ENCODE peak calls at places on chromosomes 7 and 10, in ten cellular contexts. One of them, this sample, is unnamed.

GRCh38 chr10:70931168-70931805 is 42.9 kb upstream of the PCBD1 start:
- DNase-seq in CD4-positive, alpha-beta T cell: no peak
- DNase-seq in fibroblast of pulmonary artery: peak
- DNase-seq in upper lobe of right lung: no peak
- DNase-seq in GM13977: no peak
- DNase-seq in prostate gland: peak
- DNase-seq in IMR-90: peak
- DNase-seq in upper lobe of left lung: no peak
- DNase-seq in WTC11: no peak
- DNase-seq in lower leg skin: no peak
- DNase-seq in this sample: no peak

GRCh38 chr7:22344655-22345054 is 12.3 kb downstream of the RAPGEF5 start:
- DNase-seq in lower leg skin: no peak
- DNase-seq in WTC11: no peak
- DNase-seq in upper lobe of right lung: no peak
- DNase-seq in CD4-positive, alpha-beta T cell: no peak
- DNase-seq in GM13977: no peak
- DNase-seq in IMR-90: no peak
- DNase-seq in fibroblast of pulmonary artery: no peak
- DNase-seq in upper lobe of left lung: no peak
- DNase-seq in prostate gland: no peak
- DNase-seq in this sample: no peak

GRCh38 chr10:129833988-129834387 is 130.1 kb downstream of the EBF3 start:
- DNase-seq in WTC11: no peak
- DNase-seq in CD4-positive, alpha-beta T cell: no peak
- DNase-seq in IMR-90: no peak
- DNase-seq in lower leg skin: no peak
- DNase-seq in fibroblast of pulmonary artery: no peak
- DNase-seq in prostate gland: no peak
- DNase-seq in GM13977: no peak
- DNase-seq in upper lobe of left lung: no peak
- DNase-seq in upper lobe of right lung: no peak
- DNase-seq in this sample: no peak

GRCh38 chr7:95434501-95435421 is at the start of gene PON2:
- DNase-seq in IMR-90: peak
- DNase-seq in CD4-positive, alpha-beta T cell: peak
- DNase-seq in GM13977: peak
- DNase-seq in WTC11: peak
- DNase-seq in fibroblast of pulmonary artery: peak
- DNase-seq in upper lobe of right lung: peak
- DNase-seq in prostate gland: peak
- DNase-seq in upper lobe of left lung: peak
- DNase-seq in lower leg skin: peak
- DNase-seq in this sample: peak

GRCh38 chr7:6652446-6653011 is 15.4 kb downstream of the ZNF316 start:
- DNase-seq in WTC11: peak
- DNase-seq in upper lobe of right lung: peak
- DNase-seq in CD4-positive, alpha-beta T cell: no peak
- DNase-seq in IMR-90: no peak
- DNase-seq in lower leg skin: no peak
- DNase-seq in upper lobe of left lung: peak
- DNase-seq in fibroblast of pulmonary artery: no peak
- DNase-seq in GM13977: no peak
- DNase-seq in prostate gland: no peak
- DNase-seq in this sample: no peak

GRCh38 chr7:127892488-127893314 is 138.5 kb downstream of the LRRC4 start:
- DNase-seq in IMR-90: peak
- DNase-seq in upper lobe of left lung: no peak
- DNase-seq in CD4-positive, alpha-beta T cell: no peak
- DNase-seq in lower leg skin: no peak
- DNase-seq in prostate gland: no peak
- DNase-seq in upper lobe of right lung: no peak
- DNase-seq in GM13977: no peak
- DNase-seq in fibroblast of pulmonary artery: peak
- DNase-seq in WTC11: no peak
- DNase-seq in this sample: no peak

GRCh38 chr10:79259834-79260233 is 87.4 kb upstream of the PPIF start:
- DNase-seq in lower leg skin: no peak
- DNase-seq in upper lobe of left lung: no peak
- DNase-seq in WTC11: no peak
- DNase-seq in fibroblast of pulmonary artery: no peak
- DNase-seq in CD4-positive, alpha-beta T cell: no peak
- DNase-seq in IMR-90: no peak
- DNase-seq in upper lobe of right lung: no peak
- DNase-seq in GM13977: no peak
- DNase-seq in prostate gland: no peak
- DNase-seq in this sample: no peak

GRCh38 chr10:87817291-87817872 is 644 bp downstream of the ATAD1 start:
- DNase-seq in lower leg skin: no peak
- DNase-seq in fibroblast of pulmonary artery: peak
- DNase-seq in IMR-90: peak
- DNase-seq in CD4-positive, alpha-beta T cell: no peak
- DNase-seq in upper lobe of right lung: no peak
- DNase-seq in WTC11: no peak
- DNase-seq in upper lobe of left lung: no peak
- DNase-seq in prostate gland: no peak
- DNase-seq in GM13977: no peak
- DNase-seq in this sample: no peak

DNA sequence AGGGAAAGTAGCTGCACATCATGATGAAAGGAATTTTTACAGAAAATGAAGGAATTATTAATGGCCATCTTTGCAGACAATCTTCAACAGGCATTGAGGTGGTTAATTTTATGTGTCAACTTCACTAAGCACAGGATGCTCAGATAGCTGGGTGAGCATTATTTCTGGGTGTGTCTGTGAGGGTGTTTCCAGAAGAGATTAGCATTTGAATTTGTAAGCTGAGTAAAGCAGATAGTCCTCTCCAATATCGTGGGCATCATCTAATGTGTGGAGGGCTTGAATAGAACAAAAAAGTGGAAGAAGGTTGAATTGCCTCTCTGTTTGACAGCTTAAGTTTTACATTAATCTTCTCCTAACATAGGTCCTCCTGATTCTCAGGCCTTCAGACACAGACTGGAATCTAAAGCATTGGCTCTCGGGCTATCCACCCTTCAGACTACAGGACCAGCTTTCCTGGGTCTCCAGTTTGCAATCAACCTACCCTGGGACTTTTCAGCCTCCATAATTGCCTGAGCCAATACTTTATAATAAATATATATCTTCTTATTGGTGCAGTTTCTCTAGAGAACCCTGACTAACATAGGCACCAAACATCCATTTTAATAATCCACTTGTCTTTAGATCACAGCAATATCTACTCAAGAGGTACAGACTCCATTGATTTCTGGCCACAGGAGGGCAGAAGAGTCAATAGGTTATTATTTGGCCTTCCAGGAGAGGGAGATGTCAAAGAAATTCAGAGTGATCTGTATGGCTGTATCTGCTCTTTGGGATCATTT is 10.5 kb upstream of the CRPPA start:
- DNase-seq in upper lobe of right lung: no peak
- DNase-seq in fibroblast of pulmonary artery: peak
- DNase-seq in GM13977: peak
- DNase-seq in WTC11: no peak
- DNase-seq in prostate gland: peak
- DNase-seq in IMR-90: no peak
- DNase-seq in upper lobe of left lung: no peak
- DNase-seq in CD4-positive, alpha-beta T cell: no peak
- DNase-seq in lower leg skin: peak
- DNase-seq in this sample: peak
- TF ChIP-seq CTCF in upper lobe of right lung: peak
- TF ChIP-seq CTCF in fibroblast of pulmonary artery: peak
- TF ChIP-seq CTCF in GM13977: peak
- TF ChIP-seq CTCF in WTC11: no peak
- TF ChIP-seq CTCF in prostate gland: peak
- TF ChIP-seq CTCF in IMR-90: peak
- TF ChIP-seq CTCF in upper lobe of left lung: no peak
- TF ChIP-seq CTCF in CD4-positive, alpha-beta T cell: peak
- TF ChIP-seq CTCF in lower leg skin: no peak
- TF ChIP-seq CTCF in this sample: peak

GRCh38 chr7:94272821-94273583 is 121.7 kb upstream of the COL1A2 start:
- DNase-seq in upper lobe of left lung: no peak
- DNase-seq in prostate gland: no peak
- DNase-seq in GM13977: no peak
- DNase-seq in upper lobe of right lung: no peak
- DNase-seq in IMR-90: peak
- DNase-seq in CD4-positive, alpha-beta T cell: no peak
- DNase-seq in WTC11: no peak
- DNase-seq in fibroblast of pulmonary artery: peak
- DNase-seq in lower leg skin: no peak
- DNase-seq in this sample: no peak

GRCh38 chr7:94277236-94277635 is 117.5 kb upstream of the COL1A2 start:
- DNase-seq in IMR-90: no peak
- DNase-seq in lower leg skin: no peak
- DNase-seq in prostate gland: no peak
- DNase-seq in upper lobe of right lung: no peak
- DNase-seq in upper lobe of left lung: no peak
- DNase-seq in GM13977: no peak
- DNase-seq in CD4-positive, alpha-beta T cell: no peak
- DNase-seq in fibroblast of pulmonary artery: peak
- DNase-seq in WTC11: no peak
- DNase-seq in this sample: no peak

GRCh38 chr7:94274828-94275227 is 119.9 kb upstream of the COL1A2 start:
- DNase-seq in upper lobe of right lung: no peak
- DNase-seq in upper lobe of left lung: no peak
- DNase-seq in CD4-positive, alpha-beta T cell: no peak
- DNase-seq in IMR-90: no peak
- DNase-seq in fibroblast of pulmonary artery: no peak
- DNase-seq in WTC11: no peak
- DNase-seq in lower leg skin: no peak
- DNase-seq in GM13977: no peak
- DNase-seq in prostate gland: no peak
- DNase-seq in this sample: no peak

GRCh38 chr7:94276046-94276445 is 118.6 kb upstream of the COL1A2 start:
- DNase-seq in lower leg skin: no peak
- DNase-seq in WTC11: no peak
- DNase-seq in fibroblast of pulmonary artery: peak
- DNase-seq in IMR-90: no peak
- DNase-seq in upper lobe of right lung: no peak
- DNase-seq in prostate gland: no peak
- DNase-seq in GM13977: no peak
- DNase-seq in CD4-positive, alpha-beta T cell: no peak
- DNase-seq in upper lobe of left lung: no peak
- DNase-seq in this sample: no peak

GRCh38 chr7:94276797-94277196 is 117.9 kb upstream of the COL1A2 start:
- DNase-seq in fibroblast of pulmonary artery: peak
- DNase-seq in upper lobe of left lung: no peak
- DNase-seq in WTC11: no peak
- DNase-seq in lower leg skin: no peak
- DNase-seq in CD4-positive, alpha-beta T cell: no peak
- DNase-seq in prostate gland: no peak
- DNase-seq in GM13977: no peak
- DNase-seq in upper lobe of right lung: no peak
- DNase-seq in IMR-90: peak
- DNase-seq in this sample: no peak
- TF ChIP-seq CTCF in fibroblast of pulmonary artery: peak
- TF ChIP-seq CTCF in upper lobe of left lung: peak
- TF ChIP-seq CTCF in WTC11: no peak
- TF ChIP-seq CTCF in lower leg skin: no peak
- TF ChIP-seq CTCF in CD4-positive, alpha-beta T cell: no peak
- TF ChIP-seq CTCF in prostate gland: no peak
- TF ChIP-seq CTCF in GM13977: peak
- TF ChIP-seq CTCF in upper lobe of right lung: peak
- TF ChIP-seq CTCF in IMR-90: peak
- TF ChIP-seq CTCF in this sample: peak

DNA sequence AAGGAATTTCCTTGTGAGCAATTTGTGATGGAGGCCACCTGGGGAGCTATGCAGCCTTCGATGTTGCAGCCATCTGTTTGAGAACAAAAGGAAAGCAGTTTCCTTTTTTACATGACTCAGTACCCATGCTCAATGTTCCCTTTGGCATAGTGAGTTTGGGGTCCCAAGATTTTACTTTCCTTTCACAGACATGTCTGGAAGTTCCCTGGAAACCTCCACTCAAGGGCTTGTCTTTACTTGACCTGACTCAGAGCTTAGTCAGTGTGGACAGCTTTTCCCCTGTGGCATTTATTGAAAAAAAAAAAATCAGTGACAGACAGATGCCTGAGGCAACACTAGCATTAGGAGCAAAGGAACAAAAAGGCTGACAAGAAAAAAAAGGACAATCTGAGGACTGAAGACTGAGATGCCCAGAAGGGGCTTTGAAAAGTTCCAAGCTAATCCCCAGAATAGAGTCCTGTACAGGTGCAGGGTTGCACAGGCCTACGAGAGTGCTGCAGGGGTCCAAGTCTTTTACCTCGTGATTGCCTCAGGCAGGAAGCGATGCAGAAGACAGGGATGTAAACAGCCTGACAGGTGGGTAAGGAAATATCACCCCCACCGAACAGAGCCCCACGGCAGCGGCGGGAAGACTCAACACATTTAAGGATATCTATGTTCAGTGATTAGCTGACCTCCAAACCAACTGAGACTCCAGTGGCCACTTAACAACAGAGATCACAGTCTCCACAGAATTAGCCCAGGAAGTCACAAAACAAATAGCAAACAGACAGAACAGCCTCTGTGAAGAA is 73.7 kb upstream of the VIPR2 start:
- DNase-seq in lower leg skin: no peak
- DNase-seq in fibroblast of pulmonary artery: no peak
- DNase-seq in GM13977: no peak
- DNase-seq in prostate gland: no peak
- DNase-seq in upper lobe of right lung: no peak
- DNase-seq in IMR-90: no peak
- DNase-seq in upper lobe of left lung: no peak
- DNase-seq in CD4-positive, alpha-beta T cell: no peak
- DNase-seq in WTC11: no peak
- DNase-seq in this sample: no peak
- TF ChIP-seq CTCF in lower leg skin: no peak
- TF ChIP-seq CTCF in fibroblast of pulmonary artery: no peak
- TF ChIP-seq CTCF in GM13977: no peak
- TF ChIP-seq CTCF in prostate gland: no peak
- TF ChIP-seq CTCF in upper lobe of right lung: no peak
- TF ChIP-seq CTCF in IMR-90: no peak
- TF ChIP-seq CTCF in upper lobe of left lung: no peak
- TF ChIP-seq CTCF in CD4-positive, alpha-beta T cell: no peak
- TF ChIP-seq CTCF in WTC11: no peak
- TF ChIP-seq CTCF in this sample: no peak

GRCh38 chr7:112207765-112208164 is 1.3 kb downstream of the ZNF277 start:
- DNase-seq in upper lobe of left lung: no peak
- DNase-seq in CD4-positive, alpha-beta T cell: no peak
- DNase-seq in lower leg skin: no peak
- DNase-seq in WTC11: no peak
- DNase-seq in fibroblast of pulmonary artery: no peak
- DNase-seq in upper lobe of right lung: no peak
- DNase-seq in IMR-90: no peak
- DNase-seq in prostate gland: no peak
- DNase-seq in GM13977: no peak
- DNase-seq in this sample: no peak

GRCh38 chr7:112204776-112205347 is 1.3 kb downstream of the DOCK4 start:
- DNase-seq in IMR-90: no peak
- DNase-seq in CD4-positive, alpha-beta T cell: no peak
- DNase-seq in WTC11: no peak
- DNase-seq in GM13977: peak
- DNase-seq in fibroblast of pulmonary artery: peak
- DNase-seq in upper lobe of left lung: no peak
- DNase-seq in lower leg skin: no peak
- DNase-seq in prostate gland: peak
- DNase-seq in upper lobe of right lung: no peak
- DNase-seq in this sample: no peak

GRCh38 chr7:112205348-112206237 is 606 bp downstream of the DOCK4 start:
- DNase-seq in upper lobe of right lung: peak
- DNase-seq in prostate gland: peak
- DNase-seq in IMR-90: peak
- DNase-seq in fibroblast of pulmonary artery: peak
- DNase-seq in lower leg skin: peak
- DNase-seq in WTC11: peak
- DNase-seq in CD4-positive, alpha-beta T cell: peak
- DNase-seq in upper lobe of left lung: peak
- DNase-seq in GM13977: peak
- DNase-seq in this sample: peak

GRCh38 chr7:112207106-112207592 is 654 bp downstream of the ZNF277 start:
- DNase-seq in CD4-positive, alpha-beta T cell: no peak
- DNase-seq in WTC11: no peak
- DNase-seq in upper lobe of left lung: no peak
- DNase-seq in fibroblast of pulmonary artery: no peak
- DNase-seq in IMR-90: no peak
- DNase-seq in upper lobe of right lung: no peak
- DNase-seq in prostate gland: no peak
- DNase-seq in GM13977: peak
- DNase-seq in lower leg skin: no peak
- DNase-seq in this sample: no peak

GRCh38 chr7:112206238-112207105 is at the start of the genes DOCK4 and ZNF277:
- DNase-seq in lower leg skin: peak
- DNase-seq in prostate gland: peak
- DNase-seq in GM13977: peak
- DNase-seq in fibroblast of pulmonary artery: peak
- DNase-seq in upper lobe of left lung: peak
- DNase-seq in WTC11: peak
- DNase-seq in CD4-positive, alpha-beta T cell: peak
- DNase-seq in IMR-90: peak
- DNase-seq in upper lobe of right lung: peak
- DNase-seq in this sample: peak
- TF ChIP-seq CTCF in lower leg skin: no peak
- TF ChIP-seq CTCF in prostate gland: no peak
- TF ChIP-seq CTCF in GM13977: no peak
- TF ChIP-seq CTCF in fibroblast of pulmonary artery: no peak
- TF ChIP-seq CTCF in upper lobe of left lung: no peak
- TF ChIP-seq CTCF in WTC11: no peak
- TF ChIP-seq CTCF in CD4-positive, alpha-beta T cell: no peak
- TF ChIP-seq CTCF in IMR-90: no peak
- TF ChIP-seq CTCF in upper lobe of right lung: peak
- TF ChIP-seq CTCF in this sample: no peak

This sample was measured in neural crest cell.